ENCODE peak calls at places on chromosomes 3 and 15, in eight cellular contexts. Z is NCI-H146; S is germinal center; F is AG08396; W is activated CD4-positive, alpha-beta T cell treated with anti-CD3 and anti-CD28 coated beads, Interleukin-2, amount 50 U/mL, for 1 hour; G is left lung; R is stimulated activated CD4-positive, alpha-beta T cell treated with anti-CD3 and anti-CD28 coated beads, Interleukin-4, amount 100 ng/mL, for 48 hours; I is NCI-H526. Y is an unnamed sample.

GRCh38 chr3:86257955-86258641 is 732.9 kb downstream of the VGLL3 start:
- DNase-seq in Z (no peak), S (no peak), F (no peak), W (no peak), G (no peak), R (no peak), I (no peak), Y (no peak)

GRCh38 chr15:66138096-66138783 is 115.3 kb downstream of the MEGF11 start:
- DNase-seq in Z (peak), S (no peak), F (no peak), W (no peak), G (no peak), R (no peak), I (no peak), Y (no peak)

GRCh38 chr3:122908251-122908650 is 113.4 kb downstream of the SLC49A4 start:
- DNase-seq in Z (no peak), S (no peak), F (no peak), W (no peak), G (no peak), R (no peak), I (no peak), Y (no peak)

GRCh38 chr3:97347780-97348179 is 416.8 kb upstream of the ARL6 start:
- DNase-seq in Z (no peak), S (no peak), F (no peak), W (no peak), G (no peak), R (no peak), I (no peak), Y (no peak)

GRCh38 chr3:123202451-123202850 is 708 bp downstream of the SEC22A start:
- DNase-seq in Z (peak), S (no peak), F (peak), W (no peak), G (no peak), R (no peak), I (peak), Y (no peak)

GRCh38 chr3:94936023-94936580 is 873.2 kb downstream of the NSUN3 start:
- DNase-seq in Z (no peak), S (no peak), F (no peak), W (no peak), G (no peak), R (no peak), I (peak), Y (no peak)

GRCh38 chr3:188712257-188712924 is 459.4 kb upstream of the TPRG1 start:
- DNase-seq in Z (no peak), S (no peak), F (peak), W (no peak), G (no peak), R (no peak), I (no peak), Y (no peak)

GRCh38 chr3:101065962-101066361 is 72.7 kb upstream of the ABI3BP start:
- DNase-seq in Z (no peak), S (no peak), F (peak), W (no peak), G (no peak), R (no peak), I (no peak), Y (no peak)